ENCODE peak calls at places on chromosomes 1 and 21, in five cellular contexts. I is AML-193; Y is NCI-H1092; V is stimulated activated CD4-positive, alpha-beta T cell treated with anti-CD3 and anti-CD28 coated beads, Interleukin-12 subunit alpha, Interleukin-12 subunit beta, amount 100 ng/mL, for 24 hours; K is smooth muscle cell of the brain vasculature. E is an unnamed sample.

GRCh38 chr1:98323906-98324358 is 337.6 kb upstream of the SNX7 start:
- DNase-seq in I (peak; percentile 89), Y (no peak), V (no peak), K (no peak), E (peak; percentile 97)

GRCh38 chr21:33684923-33685560 is 42.7 kb downstream of the ITSN1 start:
- DNase-seq in I (no peak), Y (no peak), V (no peak), K (no peak), E (no peak)

GRCh38 chr1:225767591-225768540 is 9.8 kb upstream of the SRP9 start:
- DNase-seq in I (no peak), Y (peak; percentile 75), V (no peak), K (no peak), E (peak; percentile 83)

GRCh38 chr1:232322162-232322734 is 307.7 kb downstream of the SIPA1L2 start:
- DNase-seq in I (no peak), Y (no peak), V (no peak), K (no peak), E (no peak)

GRCh38 chr1:216600730-216601426 is 122.4 kb downstream of the ESRRG start:
- DNase-seq in I (no peak), Y (peak; percentile 84), V (no peak), K (peak; percentile 51), E (peak; percentile 17)

GRCh38 chr1:53379662-53380002 is 51.8 kb upstream of the LRP8 start:
- DNase-seq in I (no peak), Y (no peak), V (no peak), K (no peak), E (no peak)

GRCh38 chr1:18651727-18652126 is 21.1 kb downstream of the PAX7 start:
- DNase-seq in I (no peak), Y (no peak), V (no peak), K (no peak), E (no peak)

GRCh38 chr1:165570078-165570477 is 26.3 kb downstream of the LRRC52 start:
- DNase-seq in I (no peak), Y (no peak), V (no peak), K (no peak), E (no peak)

GRCh38 chr1:220594356-220594755 is 66.4 kb downstream of the MARK1 start:
- DNase-seq in I (no peak), Y (no peak), V (no peak), K (no peak), E (no peak)

GRCh38 chr1:82227286-82227685 is 426.6 kb downstream of the ADGRL2 start:
- DNase-seq in I (no peak), Y (no peak), V (no peak), K (no peak), E (no peak)

GRCh38 chr1:37762516-37762915 is 2.4 kb downstream of the EPHA10 start:
- DNase-seq in I (no peak), Y (no peak), V (no peak), K (no peak), E (no peak)

GRCh38 chr1:91826649-91827048 is 59.3 kb downstream of the TGFBR3 start:
- DNase-seq in I (no peak), Y (no peak), V (no peak), K (no peak), E (no peak)

GRCh38 chr1:7440154-7440553 is 330.9 kb upstream of the VAMP3 start:
- DNase-seq in I (no peak), Y (no peak), V (no peak), K (no peak), E (no peak)

GRCh38 chr1:6960291-6960758 is 175.1 kb downstream of the CAMTA1 start:
- DNase-seq in I (no peak), Y (peak; percentile 40), V (no peak), K (no peak), E (no peak)

GRCh38 chr1:232476538-232476950 is 153.4 kb downstream of the SIPA1L2 start:
- DNase-seq in I (no peak), Y (no peak), V (no peak), K (no peak), E (no peak)

GRCh38 chr1:176567190-176567794 is 104.3 kb downstream of the PAPPA2 start:
- DNase-seq in I (no peak), Y (no peak), V (no peak), K (no peak), E (no peak)

GRCh38 chr1:204322329-204322868 is 37.3 kb downstream of the PLEKHA6 start:
- DNase-seq in I (no peak), Y (no peak), V (no peak), K (no peak), E (no peak)

GRCh38 chr1:196654271-196654670 is 2.4 kb downstream of the CFH start:
- DNase-seq in I (no peak), Y (no peak), V (no peak), K (no peak), E (no peak)

GRCh38 chr1:23452011-23452411 is 27.5 kb upstream of the TCEA3 start:
- DNase-seq in I (no peak), Y (no peak), V (no peak), K (no peak), E (peak; percentile 96)

GRCh38 chr1:155504207-155504606 is 58.4 kb downstream of the ASH1L start:
- DNase-seq in I (peak; percentile 53), Y (no peak), V (no peak), K (no peak), E (peak; percentile 37)

GRCh38 chr1:31364561-31365255 is 8.2 kb downstream of the FABP3 start:
- DNase-seq in I (no peak), Y (no peak), V (no peak), K (no peak), E (no peak)

GRCh38 chr1:214552174-214552608 is 789 bp upstream of the PTPN14 start:
- DNase-seq in I (no peak), Y (no peak), V (no peak), K (no peak), E (peak; percentile 92)

GRCh38 chr1:99018313-99018712 is 13.7 kb upstream of the PLPPR5 start:
- DNase-seq in I (no peak), Y (no peak), V (no peak), K (no peak), E (no peak)

GRCh38 chr1:62426238-62426637 is 10.6 kb upstream of the USP1 start:
- DNase-seq in I (no peak), Y (no peak), V (no peak), K (no peak), E (no peak)

GRCh38 chr1:58779837-58780585 is 3.8 kb downstream of the JUN start:
- DNase-seq in I (no peak), Y (peak; percentile 74), V (no peak), K (no peak), E (peak; percentile 88)

GRCh38 chr1:154883919-154884867 is 14.1 kb upstream of the KCNN3 start:
- DNase-seq in I (no peak), Y (no peak), V (no peak), K (no peak), E (no peak)

GRCh38 chr1:23118957-23119792 is 49.5 kb downstream of the LUZP1 start:
- DNase-seq in I (no peak), Y (no peak), V (no peak), K (no peak), E (no peak)

GRCh38 chr1:90712153-90712930 is 4.8 kb downstream of the BARHL2 start:
- DNase-seq in I (no peak), Y (no peak), V (no peak), K (no peak), E (no peak)

GRCh38 chr1:191206808-191207207 is 729.1 kb upstream of the BRINP3 start:
- DNase-seq in I (no peak), Y (no peak), V (no peak), K (no peak), E (no peak)

GRCh38 chr1:22903113-22903512 is 69.6 kb downstream of the LACTBL1 start:
- DNase-seq in I (no peak), Y (no peak), V (no peak), K (no peak), E (no peak)

GRCh38 chr1:25148673-25149300 is 83.5 kb downstream of the SYF2 start:
- DNase-seq in I (peak; percentile 78), Y (no peak), V (no peak), K (no peak), E (no peak)

E was measured in PC-9.